ENCODE peak calls at places on chromosomes 13 and 19, in four cellular contexts. One of them, this sample, is unnamed.

GRCh38 chr19:35784401-35785086 is 9.2 kb downstream of the ARHGAP33 start:
- DNase-seq in transverse colon: no peak
- DNase-seq in body of pancreas: no peak
- DNase-seq in keratinocyte: no peak
- DNase-seq in this sample: no peak

GRCh38 chr13:36543671-36544070 is 111.4 kb downstream of the CCNA1 start:
- DNase-seq in transverse colon: no peak
- DNase-seq in keratinocyte: no peak
- DNase-seq in body of pancreas: no peak
- DNase-seq in this sample: no peak

GRCh38 chr13:40251343-40252032 is 415.0 kb downstream of the FOXO1 start:
- DNase-seq in keratinocyte: no peak
- DNase-seq in body of pancreas: no peak
- DNase-seq in transverse colon: no peak
- DNase-seq in this sample: peak

GRCh38 chr13:45396548-45397095 is 21.6 kb downstream of the SLC25A30 start:
- DNase-seq in body of pancreas: no peak
- DNase-seq in keratinocyte: no peak
- DNase-seq in transverse colon: no peak
- DNase-seq in this sample: no peak

GRCh38 chr13:30037766-30038165 is 187.3 kb upstream of the UBL3 start:
- DNase-seq in keratinocyte: no peak
- DNase-seq in body of pancreas: no peak
- DNase-seq in transverse colon: no peak
- DNase-seq in this sample: peak

GRCh38 chr13:101757446-101758039 is 305.1 kb downstream of the ITGBL1 start:
- DNase-seq in body of pancreas: no peak
- DNase-seq in keratinocyte: peak
- DNase-seq in transverse colon: no peak
- DNase-seq in this sample: peak

GRCh38 chr13:35720290-35720689 is 243.8 kb upstream of the MAB21L1 start:
- DNase-seq in keratinocyte: no peak
- DNase-seq in body of pancreas: no peak
- DNase-seq in transverse colon: no peak
- DNase-seq in this sample: no peak

GRCh38 chr13:35014606-35015005 is 72.5 kb downstream of the NBEA start:
- DNase-seq in keratinocyte: no peak
- DNase-seq in transverse colon: no peak
- DNase-seq in body of pancreas: no peak
- DNase-seq in this sample: no peak

GRCh38 chr19:43799502-43800142 is 2.6 kb downstream of the LYPD5 start:
- DNase-seq in body of pancreas: no peak
- DNase-seq in transverse colon: peak
- DNase-seq in keratinocyte: no peak
- DNase-seq in this sample: no peak

GRCh38 chr19:33368074-33368864 is 5.2 kb upstream of the CEBPG start:
- DNase-seq in transverse colon: no peak
- DNase-seq in keratinocyte: peak
- DNase-seq in body of pancreas: no peak
- DNase-seq in this sample: no peak

GRCh38 chr13:26456578-26457119 is 100.8 kb upstream of the WASF3 start:
- DNase-seq in body of pancreas: peak
- DNase-seq in transverse colon: no peak
- DNase-seq in keratinocyte: no peak
- DNase-seq in this sample: no peak

GRCh38 chr19:35199481-35199880 is 29.1 kb downstream of the FAM187B start:
- DNase-seq in transverse colon: no peak
- DNase-seq in keratinocyte: no peak
- DNase-seq in body of pancreas: no peak
- DNase-seq in this sample: no peak

GRCh38 chr13:93227280-93227905 is 786 bp downstream of the GPC6 start:
- DNase-seq in transverse colon: peak
- DNase-seq in body of pancreas: no peak
- DNase-seq in keratinocyte: no peak
- DNase-seq in this sample: peak

GRCh38 chr13:86000546-86000945 is 201.3 kb upstream of the SLITRK6 start:
- DNase-seq in keratinocyte: no peak
- DNase-seq in transverse colon: no peak
- DNase-seq in body of pancreas: no peak
- DNase-seq in this sample: no peak

GRCh38 chr13:50286376-50286775 is 271.1 kb downstream of the KCNRG start:
- DNase-seq in keratinocyte: no peak
- DNase-seq in body of pancreas: no peak
- DNase-seq in transverse colon: no peak
- DNase-seq in this sample: no peak

GRCh38 chr13:41061914-41062837 is 867 bp downstream of the WBP4 start:
- DNase-seq in keratinocyte: no peak
- DNase-seq in body of pancreas: no peak
- DNase-seq in transverse colon: no peak
- DNase-seq in this sample: peak

GRCh38 chr13:63636231-63636993 is 2220.8 kb upstream of the PCDH20 start:
- DNase-seq in transverse colon: no peak
- DNase-seq in keratinocyte: no peak
- DNase-seq in body of pancreas: peak
- DNase-seq in this sample: peak

GRCh38 chr13:81577601-81578000 is 1236.7 kb upstream of the SPRY2 start:
- DNase-seq in body of pancreas: no peak
- DNase-seq in transverse colon: no peak
- DNase-seq in keratinocyte: no peak
- DNase-seq in this sample: peak

GRCh38 chr19:28878862-28879566 is 333.9 kb downstream of the UQCRFS1 start:
- DNase-seq in transverse colon: peak
- DNase-seq in body of pancreas: peak
- DNase-seq in keratinocyte: no peak
- DNase-seq in this sample: peak

GRCh38 chr19:9597027-9597426 is 12.7 kb upstream of the ZNF121 start:
- DNase-seq in keratinocyte: no peak
- DNase-seq in transverse colon: no peak
- DNase-seq in body of pancreas: no peak
- DNase-seq in this sample: peak

GRCh38 chr13:89726690-89727435 is 1620.6 kb upstream of the MIR17HG start:
- DNase-seq in keratinocyte: peak
- DNase-seq in body of pancreas: no peak
- DNase-seq in transverse colon: no peak
- DNase-seq in this sample: peak

GRCh38 chr19:50516859-50517703 is 3.4 kb upstream of the ASPDH start:
- DNase-seq in keratinocyte: no peak
- DNase-seq in transverse colon: no peak
- DNase-seq in body of pancreas: no peak
- DNase-seq in this sample: no peak

GRCh38 chr13:114002009-114002544 is 28.2 kb upstream of the C13orf46 start:
- DNase-seq in keratinocyte: no peak
- DNase-seq in body of pancreas: no peak
- DNase-seq in transverse colon: peak
- DNase-seq in this sample: no peak

GRCh38 chr13:110663044-110663443 is 42.9 kb downstream of the CARS2 start:
- DNase-seq in body of pancreas: no peak
- DNase-seq in keratinocyte: no peak
- DNase-seq in transverse colon: no peak
- DNase-seq in this sample: no peak

GRCh38 chr13:32587774-32588165 is 1.5 kb downstream of the PDS5B start:
- DNase-seq in transverse colon: no peak
- DNase-seq in body of pancreas: no peak
- DNase-seq in keratinocyte: no peak
- DNase-seq in this sample: no peak

GRCh38 chr19:2546128-2547032 is 70.5 kb downstream of the GADD45B start:
- DNase-seq in keratinocyte: no peak
- DNase-seq in transverse colon: peak
- DNase-seq in body of pancreas: peak
- DNase-seq in this sample: no peak

GRCh38 chr19:44925114-44925891 is 10.9 kb downstream of the APOC1 start:
- DNase-seq in transverse colon: peak
- DNase-seq in keratinocyte: no peak
- DNase-seq in body of pancreas: peak
- DNase-seq in this sample: peak

GRCh38 chr13:98509271-98510155 is 67.4 kb downstream of the STK24 start:
- DNase-seq in keratinocyte: peak
- DNase-seq in transverse colon: peak
- DNase-seq in body of pancreas: no peak
- DNase-seq in this sample: peak

GRCh38 chr13:98506343-98507059 is 70.4 kb downstream of the STK24 start:
- DNase-seq in transverse colon: no peak
- DNase-seq in body of pancreas: no peak
- DNase-seq in keratinocyte: no peak
- DNase-seq in this sample: no peak

GRCh38 chr13:98507060-98507797 is 69.7 kb downstream of the STK24 start:
- DNase-seq in transverse colon: peak
- DNase-seq in body of pancreas: peak
- DNase-seq in keratinocyte: peak
- DNase-seq in this sample: peak

GRCh38 chr13:98510156-98510509 is 66.8 kb downstream of the STK24 start:
- DNase-seq in body of pancreas: no peak
- DNase-seq in transverse colon: no peak
- DNase-seq in keratinocyte: no peak
- DNase-seq in this sample: no peak

DNA sequence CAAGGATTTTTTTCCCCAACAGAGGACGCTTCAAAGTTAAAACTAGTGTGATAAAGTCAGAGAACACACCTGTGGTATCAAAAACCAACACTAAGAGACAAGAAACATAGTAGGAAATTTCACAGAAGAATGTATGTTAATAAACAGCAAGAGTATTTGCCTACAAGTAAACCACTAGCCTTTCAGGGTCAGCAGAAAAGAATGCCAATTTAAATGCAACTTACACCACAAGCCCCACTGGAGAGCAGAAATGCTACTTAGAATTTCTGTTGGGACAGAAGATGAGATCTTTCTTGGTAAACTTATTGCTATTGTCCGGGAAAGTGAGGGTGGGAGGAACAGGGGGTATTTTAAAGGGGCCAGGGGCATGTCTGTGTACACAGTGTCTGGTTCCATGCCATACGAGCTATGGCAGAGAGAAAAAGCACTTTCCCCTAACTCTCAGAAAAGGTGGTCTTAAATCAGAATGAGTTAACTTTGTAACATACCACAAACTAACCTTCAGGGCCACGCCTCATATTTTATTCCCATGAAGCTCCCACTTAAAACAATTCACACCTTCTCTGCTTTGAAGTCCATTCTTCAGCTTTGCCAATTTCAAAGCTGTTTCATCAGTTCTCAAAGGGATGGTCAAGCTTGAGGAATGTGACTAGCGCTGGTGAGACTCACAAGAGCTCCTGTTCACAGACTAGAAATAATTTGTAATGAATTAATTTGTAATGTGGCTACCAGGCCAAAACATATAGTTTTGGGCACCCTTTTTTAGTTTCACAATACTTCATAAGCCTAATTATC is 68.4 kb downstream of the STK24 start:
- DNase-seq in keratinocyte: no peak
- DNase-seq in transverse colon: no peak
- DNase-seq in body of pancreas: no peak
- DNase-seq in this sample: peak
- TF ChIP-seq CTCF in keratinocyte: no peak
- TF ChIP-seq CTCF in transverse colon: no peak
- TF ChIP-seq CTCF in body of pancreas: no peak
- TF ChIP-seq CTCF in this sample: no peak

DNA sequence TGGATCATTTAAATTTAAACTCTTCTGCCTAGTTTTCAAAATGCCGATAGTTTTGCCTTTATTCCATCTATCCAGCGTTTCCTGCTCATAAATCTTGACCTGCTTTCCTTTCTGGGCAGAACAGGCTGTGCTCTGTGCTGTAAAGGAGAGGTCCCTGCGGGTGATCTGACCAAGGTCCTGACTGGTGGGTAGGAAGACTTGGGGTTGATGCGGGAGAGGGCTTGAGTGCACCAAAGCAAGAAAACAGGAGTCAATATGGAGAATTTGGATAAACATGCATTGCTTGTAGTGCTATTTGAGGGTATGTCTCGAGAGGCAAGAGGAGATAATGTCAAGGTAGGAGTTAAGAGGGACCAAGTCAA is 533.6 kb downstream of the MYO16 start:
- DNase-seq in keratinocyte: no peak
- DNase-seq in body of pancreas: no peak
- DNase-seq in transverse colon: no peak
- DNase-seq in this sample: no peak
- H3K4me3 ChIP-seq in keratinocyte: no peak
- H3K4me3 ChIP-seq in body of pancreas: no peak
- H3K4me3 ChIP-seq in transverse colon: no peak
- H3K4me3 ChIP-seq in this sample: no peak

DNA sequence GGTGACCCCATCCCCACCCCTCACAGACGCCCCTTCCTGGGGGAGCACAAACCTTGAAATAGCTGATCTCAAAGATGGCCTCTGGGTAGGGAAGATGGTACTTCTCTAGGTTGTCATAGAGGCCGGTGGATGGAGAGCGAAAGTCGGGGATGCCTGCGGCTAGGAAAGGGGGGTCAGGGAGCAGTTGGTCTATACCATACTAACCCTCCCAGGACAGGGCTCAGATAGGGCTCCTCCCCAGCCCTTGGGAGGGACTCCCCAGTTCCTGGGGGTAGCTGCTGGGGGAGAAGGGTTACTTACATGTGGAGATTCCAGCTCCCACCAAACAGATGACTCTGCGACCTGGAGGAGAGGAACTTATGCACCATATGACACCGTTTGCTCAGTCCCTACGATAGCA is 9.6 kb downstream of the SIRT2 start:
- DNase-seq in transverse colon: no peak
- DNase-seq in body of pancreas: no peak
- DNase-seq in keratinocyte: no peak
- DNase-seq in this sample: no peak
- TF ChIP-seq CTCF in transverse colon: no peak
- TF ChIP-seq CTCF in body of pancreas: no peak
- TF ChIP-seq CTCF in keratinocyte: no peak
- TF ChIP-seq CTCF in this sample: no peak

DNA sequence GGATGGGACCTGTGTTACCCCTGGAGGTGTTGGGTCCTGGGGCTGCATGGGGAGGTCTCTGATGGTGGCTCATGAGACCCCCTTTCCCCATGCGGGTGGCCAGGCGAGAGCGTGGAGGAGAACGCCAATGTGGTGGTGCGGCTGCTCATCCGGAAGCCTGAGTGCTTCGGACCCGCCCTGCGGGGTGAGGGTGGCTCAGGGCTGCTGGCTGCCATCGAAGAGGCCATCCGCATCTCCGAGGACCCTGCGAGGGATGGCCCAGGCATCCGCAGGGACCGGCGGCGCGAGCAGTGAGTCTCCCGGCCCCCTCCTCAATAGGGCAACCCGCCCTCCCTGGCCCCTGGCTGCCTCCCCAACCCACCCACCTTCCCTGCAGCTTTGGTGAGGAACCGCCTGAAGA is 66.0 kb downstream of the RYR1 start:
- DNase-seq in transverse colon: no peak
- DNase-seq in body of pancreas: no peak
- DNase-seq in keratinocyte: no peak
- DNase-seq in this sample: no peak
- H3K4me3 ChIP-seq in transverse colon: no peak
- H3K4me3 ChIP-seq in body of pancreas: no peak
- H3K4me3 ChIP-seq in keratinocyte: no peak
- H3K4me3 ChIP-seq in this sample: no peak

This sample was measured in choroid plexus epithelial cell.